ENCODE peak calls at places on chromosome 19, in five cellular contexts. J is T-helper 22 cell, K is glomerular endothelial cell, S is activated T-cell treated with anti-CD3 and anti-CD28 coated beads for 1 hour, W is A673. Q is an unnamed sample.

GRCh38 chr19:38786572-38787265 is 2.3 kb upstream of the LGALS7B start:
- DNase-seq in S (no peak), J (no peak), K (no peak), W (no peak), Q (no peak)

GRCh38 chr19:3665681-3666544 is 34.4 kb downstream of the PIP5K1C start:
- DNase-seq in K (no peak), W (peak), J (peak), S (peak), Q (peak)

GRCh38 chr19:15373644-15374043 is 5.9 kb downstream of the AKAP8 start:
- DNase-seq in K (no peak), S (no peak), W (no peak), J (no peak), Q (no peak)

GRCh38 chr19:8680676-8681344 is 17.8 kb downstream of the ACTL9 start:
- DNase-seq in S (no peak), J (no peak), K (no peak), W (no peak), Q (no peak)

GRCh38 chr19:2253106-2254051 is 2.8 kb downstream of the JSRP1 start:
- DNase-seq in K (no peak), W (no peak), J (no peak), S (peak), Q (no peak)

GRCh38 chr19:48964205-48965032 is 690 bp upstream of the FTL start:
- DNase-seq in S (no peak), J (no peak), W (peak), K (no peak), Q (no peak)

GRCh38 chr19:3504723-3505122 is 1.4 kb upstream of the FZR1 start:
- DNase-seq in J (no peak), W (no peak), K (no peak), S (no peak), Q (no peak)

GRCh38 chr19:17553256-17553655 is 2.2 kb upstream of the COLGALT1 start:
- DNase-seq in J (no peak), W (peak), K (peak), S (no peak), Q (no peak)

GRCh38 chr19:45585158-45585577 is 566 bp upstream of the OPA3 start:
- DNase-seq in J (no peak), W (no peak), K (no peak), S (no peak), Q (no peak)

GRCh38 chr19:389246-389934 is 19.6 kb downstream of the C2CD4C start:
- DNase-seq in S (no peak), J (no peak), K (no peak), W (no peak), Q (no peak)

GRCh38 chr19:17556995-17557394 is 1.5 kb downstream of the COLGALT1 start:
- DNase-seq in K (no peak), S (no peak), J (no peak), W (no peak), Q (no peak)

GRCh38 chr19:13977803-13978202 is 25.5 kb downstream of the DCAF15 start:
- DNase-seq in J (no peak), K (no peak), S (no peak), W (no peak), Q (no peak)

GRCh38 chr19:3788991-3789778 is 3.0 kb upstream of the MATK start:
- DNase-seq in J (no peak), S (no peak), W (no peak), K (no peak), Q (no peak)

GRCh38 chr19:1618157-1619093 is 13.2 kb upstream of the UQCR11 start:
- DNase-seq in K (no peak), W (no peak), S (no peak), J (no peak), Q (no peak)

GRCh38 chr19:21260164-21260847 is 68.9 kb downstream of the ZNF708 start:
- DNase-seq in K (no peak), S (no peak), J (no peak), W (no peak), Q (no peak)

GRCh38 chr19:11421607-11422098 is 2.5 kb upstream of the RGL3 start:
- DNase-seq in S (no peak), W (no peak), K (no peak), J (no peak), Q (no peak)

GRCh38 chr19:40252395-40252794 is 25.9 kb upstream of the CCNP start:
- DNase-seq in S (no peak), K (no peak), J (no peak), W (no peak), Q (no peak)

GRCh38 chr19:52722062-52723005 is 12.5 kb downstream of the ZNF611 start:
- DNase-seq in S (no peak), J (no peak), K (no peak), W (no peak), Q (no peak)

GRCh38 chr19:42475366-42475765 is 32.6 kb upstream of the CXCL17 start:
- DNase-seq in J (no peak), K (no peak), W (no peak), S (no peak), Q (no peak)

GRCh38 chr19:43747557-43748204 is 7.1 kb downstream of the SMG9 start:
- DNase-seq in W (no peak), J (peak), S (no peak), K (no peak), Q (no peak)

GRCh38 chr19:33471111-33471996 is 50.2 kb downstream of the PEPD start:
- DNase-seq in S (no peak), K (no peak), J (no peak), W (no peak), Q (no peak)

GRCh38 chr19:10580979-10581631 is 6.0 kb downstream of the AP1M2 start:
- DNase-seq in K (peak), W (peak), S (peak), J (peak), Q (peak)

GRCh38 chr19:33459691-33460090 is 61.9 kb downstream of the PEPD start:
- DNase-seq in W (no peak), K (no peak), J (no peak), S (no peak), Q (no peak)

GRCh38 chr19:13002389-13002898 is 7.2 kb downstream of the NFIX start:
- DNase-seq in K (no peak), W (no peak), J (no peak), S (no peak), Q (no peak)

GRCh38 chr19:18227781-18228271 is 1.6 kb upstream of the PDE4C start:
- DNase-seq in S (no peak), J (no peak), W (no peak), K (no peak), Q (no peak)

GRCh38 chr19:41698746-41699230 is 9.6 kb upstream of the CEACAM5 start:
- DNase-seq in K (no peak), W (peak), J (no peak), S (no peak), Q (no peak)

GRCh38 chr19:11019262-11019661 is 58.4 kb downstream of the SMARCA4 start:
- DNase-seq in W (no peak), S (no peak), K (no peak), J (no peak), Q (no peak)

GRCh38 chr19:48053076-48053475 is 9.2 kb upstream of the CABP5 start:
- DNase-seq in S (no peak), K (no peak), J (no peak), W (no peak), Q (no peak)

GRCh38 chr19:15429825-15430467 is 11.2 kb upstream of the AKAP8L start:
- DNase-seq in K (no peak), J (no peak), W (no peak), S (no peak), Q (no peak)

GRCh38 chr19:43555185-43555770 is 20.0 kb downstream of the XRCC1 start:
- DNase-seq in W (peak), K (peak), J (peak), S (peak), Q (no peak)

GRCh38 chr19:29404015-29404414 is 121.8 kb upstream of the VSTM2B start:
- DNase-seq in J (no peak), S (no peak), W (no peak), K (no peak), Q (no peak)

GRCh38 chr19:681029-681626 is 4.9 kb downstream of the FSTL3 start:
- DNase-seq in K (no peak), J (no peak), W (peak), S (no peak), Q (peak)

GRCh38 chr19:48510421-48511268 is 990 bp downstream of the LMTK3 start:
- DNase-seq in J (peak), K (no peak), S (peak), W (peak), Q (peak)

GRCh38 chr19:1568320-1569019 is at the start of gene MEX3D:
- DNase-seq in W (peak), J (peak), S (peak), K (no peak), Q (peak)

GRCh38 chr19:2282062-2282861 is at the start of gene PEAK3:
- DNase-seq in J (no peak), K (no peak), S (no peak), W (no peak), Q (peak)

GRCh38 chr19:8512115-8512967 is 1.6 kb downstream of the ZNF414 start:
- DNase-seq in W (peak), J (no peak), K (no peak), S (no peak), Q (no peak)

GRCh38 chr19:46482645-46483044 is 11.3 kb upstream of the PNMA8A start:
- DNase-seq in S (no peak), W (no peak), J (no peak), K (no peak), Q (no peak)

GRCh38 chr19:38284422-38284821 is 19.6 kb upstream of the C19orf33 start:
- DNase-seq in K (no peak), W (no peak), S (no peak), J (no peak), Q (no peak)